ENCODE peak calls at places on chromosomes 4 and X, in nine cellular contexts. Y is IMR-90; F is tibial artery; R is tibial nerve; A is esophagus muscularis mucosa; W is fibroblast of lung; I is cardiac muscle cell; H is spleen; L is CD8-positive, alpha-beta T cell. P is an unnamed sample. For H3K9me3, the result is how much of the 10 kb centered on the place peaks cover.

GRCh38 chrX:317424-318067 is 1.1 kb downstream of the GTPBP6 start:
- DNase-seq in L (no peak), H (no peak), I (no peak), Y (no peak), W (no peak), F (no peak), R (no peak), A (no peak), P (no peak)

GRCh38 chrX:41666251-41666650 is 22.5 kb upstream of the GPR34 start:
- DNase-seq in L (no peak), W (peak), A (no peak), I (no peak), H (no peak), F (peak), R (no peak), Y (peak), P (no peak)

GRCh38 chr4:1766336-1767057 is 26.6 kb upstream of the FGFR3 start:
- DNase-seq in A (no peak), H (no peak), I (peak), W (no peak), F (no peak), R (no peak), Y (no peak), L (no peak), P (peak)

GRCh38 chr4:61462451-61463326 is 262.6 kb downstream of the ADGRL3 start:
- DNase-seq in W (peak), Y (peak), R (no peak), L (no peak), A (no peak), H (no peak), F (no peak), I (no peak), P (no peak)

GRCh38 chrX:40155617-40156471 is 58.1 kb upstream of the BCOR start:
- DNase-seq in H (no peak), Y (no peak), F (no peak), W (no peak), A (no peak), R (no peak), I (no peak), L (no peak), P (peak)

GRCh38 chrX:4661771-4662170 is 948.3 kb upstream of the PRKX start:
- DNase-seq in I (no peak), F (no peak), L (no peak), Y (no peak), R (no peak), H (no peak), A (no peak), W (no peak), P (no peak)

GRCh38 chr4:106172846-106173245 is 143.2 kb downstream of the TBCK start:
- DNase-seq in L (no peak), W (no peak), A (no peak), Y (no peak), R (no peak), F (no peak), I (no peak), H (no peak), P (no peak)

GRCh38 chr4:74376888-74377483 is 12.0 kb downstream of the EREG start:
- DNase-seq in W (peak), Y (peak), L (no peak), H (no peak), A (no peak), I (peak), R (no peak), F (no peak), P (no peak)

GRCh38 chrX:12197030-12197429 is 58.8 kb downstream of the FRMPD4 start:
- DNase-seq in R (no peak), H (no peak), L (no peak), A (no peak), F (no peak), Y (no peak), W (no peak), I (no peak), P (no peak)

GRCh38 chr4:42519803-42520417 is 122.6 kb downstream of the SHISA3 start:
- DNase-seq in L (peak), Y (peak), F (peak), H (no peak), A (no peak), W (peak), I (peak), R (peak), P (peak)

GRCh38 chr4:160772668-160773067 is 1391.1 kb downstream of the FSTL5 start:
- DNase-seq in I (no peak), Y (no peak), W (peak), F (no peak), L (no peak), H (no peak), R (no peak), A (no peak), P (no peak)

GRCh38 chr4:56743550-56743949 is 62.5 kb upstream of the HOPX start:
- DNase-seq in R (no peak), F (no peak), W (no peak), Y (no peak), H (no peak), I (no peak), L (no peak), A (no peak), P (peak)

GRCh38 chr4:101346312-101346561 is 1.1 kb downstream of the PPP3CA start:
- DNase-seq in I (no peak), A (no peak), L (no peak), H (no peak), W (no peak), Y (no peak), F (no peak), R (no peak), P (no peak)

GRCh38 chr4:138650917-138651564 is 364.5 kb upstream of the NOCT start:
- DNase-seq in Y (peak), I (no peak), W (peak), F (no peak), A (peak), L (no peak), R (no peak), H (no peak), P (no peak)

GRCh38 chrX:24657671-24658410 is 10.7 kb upstream of the PCYT1B start:
- DNase-seq in Y (no peak), R (no peak), H (no peak), A (no peak), I (no peak), F (no peak), L (no peak), W (no peak), P (no peak)

GRCh38 chr4:36341936-36342335 is 60.5 kb downstream of the DTHD1 start:
- DNase-seq in W (no peak), H (no peak), R (no peak), Y (no peak), A (no peak), I (no peak), F (no peak), L (no peak), P (no peak)

GRCh38 chr4:86118696-86119095 is 241.2 kb downstream of the MAPK10 start:
- DNase-seq in I (no peak), W (no peak), L (no peak), F (no peak), R (no peak), Y (no peak), A (no peak), H (no peak), P (no peak)

GRCh38 chr4:46993075-46994006 is at the start of gene GABRA4:
- DNase-seq in W (peak), R (no peak), A (no peak), H (no peak), Y (no peak), L (no peak), F (no peak), I (peak), P (peak)

GRCh38 chr4:151415978-151416377 is 7.0 kb downstream of the FHIP1A start:
- DNase-seq in H (no peak), F (no peak), W (peak), A (no peak), I (no peak), Y (peak), L (no peak), R (no peak), P (no peak)

GRCh38 chr4:169975837-169976796 is 50.1 kb downstream of the MFAP3L start:
- DNase-seq in F (no peak), W (no peak), H (no peak), L (no peak), Y (no peak), I (no peak), R (no peak), A (no peak), P (peak)

GRCh38 chr4:898869-899555 is 33.1 kb downstream of the GAK start:
- DNase-seq in I (no peak), F (no peak), A (no peak), L (no peak), Y (no peak), W (no peak), R (no peak), H (no peak), P (no peak)

GRCh38 chr4:5122114-5122513 is 70.8 kb downstream of the STK32B start:
- DNase-seq in F (no peak), L (no peak), Y (no peak), I (no peak), W (no peak), R (no peak), A (no peak), H (no peak), P (no peak)

GRCh38 chrX:139079789-139080188 is 368.3 kb upstream of the FGF13 start:
- DNase-seq in A (no peak), L (no peak), F (no peak), H (no peak), R (no peak), W (no peak), I (no peak), Y (no peak), P (no peak)

GRCh38 chr4:169417629-169418282 is 147.0 kb upstream of the SH3RF1 start:
- DNase-seq in L (no peak), R (no peak), A (no peak), H (no peak), I (no peak), Y (no peak), F (no peak), W (peak), P (no peak)

GRCh38 chr4:150943831-150944230 is 71.3 kb downstream of the LRBA start:
- DNase-seq in A (no peak), I (no peak), F (no peak), Y (no peak), H (no peak), R (no peak), L (no peak), W (no peak), P (no peak)

GRCh38 chr4:25977397-25978170 is 63.6 kb downstream of the SMIM20 start:
- DNase-seq in I (no peak), R (no peak), H (no peak), L (no peak), F (no peak), W (no peak), Y (no peak), A (no peak), P (no peak)

GRCh38 chr4:144611850-144612249 is 34.1 kb upstream of the HHIP start:
- DNase-seq in R (no peak), W (no peak), H (no peak), A (no peak), Y (peak), L (no peak), I (peak), F (no peak), P (peak)

GRCh38 chr4:45638641-45639040 is 485.2 kb downstream of the GABRG1 start:
- DNase-seq in A (no peak), R (no peak), L (no peak), W (no peak), F (no peak), Y (no peak), I (no peak), H (no peak), P (peak)

GRCh38 chr4:110184791-110185155 is 13.6 kb downstream of the ELOVL6 start:
- DNase-seq in W (no peak), R (no peak), I (no peak), A (no peak), Y (no peak), L (no peak), F (no peak), H (no peak), P (no peak)

GRCh38 chrX:130789793-130790192 is 113.2 kb downstream of the ENOX2 start:
- DNase-seq in W (no peak), H (no peak), R (no peak), Y (no peak), A (no peak), F (no peak), L (no peak), I (no peak), P (no peak)

GRCh38 chr4:141465151-141465550 is 171.2 kb upstream of the IL15 start:
- DNase-seq in Y (no peak), L (no peak), W (no peak), F (no peak), A (no peak), I (no peak), R (no peak), H (no peak), P (no peak)

GRCh38 chr4:168384437-168385141 is 66.0 kb upstream of the DDX60 start:
- DNase-seq in H (no peak), A (no peak), F (no peak), L (no peak), R (no peak), Y (peak), W (peak), I (no peak), P (no peak)

GRCh38 chrX:18574591-18574990 is 97.3 kb downstream of the RS1 start:
- DNase-seq in A (no peak), I (no peak), F (peak), W (peak), H (no peak), L (no peak), R (peak), Y (peak), P (peak)

GRCh38 chr4:81003549-81004240 is 26.8 kb upstream of the BMP3 start:
- DNase-seq in W (no peak), Y (no peak), L (no peak), H (no peak), I (no peak), A (no peak), R (no peak), F (no peak), P (no peak)

GRCh38 chrX:10619311-10620015 is 922 bp downstream of the MID1 start:
- DNase-seq in I (peak), F (peak), Y (no peak), R (no peak), W (peak), L (no peak), A (no peak), H (no peak), P (no peak)

GRCh38 chr4:54838301-54838700 is 180.5 kb downstream of the KIT start:
- DNase-seq in I (no peak), R (no peak), A (no peak), L (no peak), W (no peak), F (no peak), H (no peak), Y (no peak), P (no peak)

GRCh38 chr4:148116971-148117370 is 325.2 kb downstream of the NR3C2 start:
- DNase-seq in H (no peak), L (no peak), A (no peak), R (no peak), Y (no peak), I (no peak), W (no peak), F (no peak), P (no peak)

GRCh38 chrX:108186811-108187210 is 95.2 kb downstream of the ATG4A start:
- DNase-seq in L (no peak), F (no peak), R (no peak), I (no peak), W (peak), A (no peak), Y (peak), H (no peak), P (no peak)

DNA sequence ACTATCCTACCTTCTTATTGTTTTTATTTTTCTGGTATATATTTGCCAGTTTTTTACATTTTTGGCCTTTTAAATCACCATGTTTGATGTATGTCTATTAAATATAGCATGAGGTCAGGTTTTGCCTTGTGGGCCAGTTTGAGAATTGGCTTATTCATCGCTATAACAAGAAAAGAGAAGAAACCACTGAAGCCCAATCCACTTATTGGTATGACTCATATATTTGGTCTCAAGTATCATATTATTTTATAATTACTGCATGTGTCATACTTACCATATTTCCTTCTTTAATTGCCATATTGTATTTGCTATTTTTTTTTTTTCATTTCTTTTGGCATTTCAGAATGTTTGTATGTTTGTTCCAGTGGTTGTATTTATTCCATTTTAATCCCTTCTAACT is 99.3 kb downstream of the IRF2 start:
- DNase-seq in R (no peak), W (peak), L (no peak), A (no peak), I (no peak), F (no peak), Y (peak), H (no peak), P (no peak)
- H3K9me3 ChIP-seq in R (under half), W (under half), L (under half), A (under half), I (under half), F (under half), Y (under half), H (under half), P (under half)

DNA sequence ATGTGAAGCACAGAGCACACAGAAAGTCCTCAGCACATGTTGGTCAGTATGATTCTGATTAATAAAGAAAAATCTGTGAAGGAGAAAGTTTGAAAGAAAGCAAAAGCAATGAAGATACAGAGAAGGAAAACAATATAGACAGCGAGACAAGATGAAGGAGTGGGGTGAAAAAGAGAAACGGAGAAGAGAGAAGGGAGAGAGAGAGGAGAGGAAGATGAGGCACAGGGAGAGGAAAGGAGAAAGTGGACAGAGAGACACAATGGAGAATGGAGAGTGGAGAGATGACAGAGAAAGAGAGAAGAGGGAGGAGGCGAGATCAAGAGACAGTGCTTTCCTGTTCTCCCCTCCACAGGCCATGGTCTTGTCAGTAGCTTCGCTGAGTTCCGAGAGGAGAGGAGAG is 3.9 kb upstream of the KCND1 start:
- DNase-seq in R (no peak), H (no peak), A (no peak), L (no peak), Y (no peak), I (no peak), W (no peak), F (no peak), P (no peak)
- TF ChIP-seq CTCF in R (no peak), H (no peak), A (no peak), L (no peak), Y (no peak), I (no peak), W (no peak), F (no peak), P (no peak)

GRCh38 chr4:16213107-16213506 is 13.2 kb downstream of the TAPT1 start:
- DNase-seq in R (no peak), F (no peak), H (no peak), L (no peak), Y (peak), A (no peak), I (no peak), W (no peak), P (no peak)
- H3K4me3 ChIP-seq in R (no peak), F (no peak), H (no peak), L (no peak), Y (no peak), A (no peak), I (no peak), W (no peak), P (no peak)

DNA sequence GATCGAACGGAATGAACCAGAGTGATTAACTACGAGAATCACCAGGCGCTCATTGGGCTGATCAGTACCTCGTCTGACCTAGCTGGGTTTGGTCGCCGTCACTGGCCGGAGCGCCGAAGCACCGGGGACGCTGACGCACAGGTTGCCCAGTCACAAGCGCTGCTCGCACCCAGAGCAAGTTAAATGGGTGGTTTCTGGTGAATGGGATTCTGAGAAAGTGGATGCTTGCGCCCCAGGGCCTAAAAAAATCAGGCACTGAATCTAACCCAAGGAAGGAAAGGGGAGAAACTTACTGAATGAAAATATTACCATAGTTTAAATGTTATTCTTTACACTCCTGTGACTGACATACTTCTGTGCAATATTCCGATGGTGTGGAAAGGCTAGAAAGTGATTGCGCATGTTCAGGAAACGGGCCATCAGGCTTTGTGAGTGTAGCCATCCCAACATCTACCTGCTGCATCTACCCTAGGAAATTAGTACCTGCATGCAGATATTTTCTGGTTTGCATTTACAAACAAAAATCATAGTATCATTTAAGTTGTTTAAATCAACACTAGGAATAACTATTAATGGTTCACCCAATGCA is 792 bp upstream of the ABCG2 start:
- DNase-seq in W (peak), H (no peak), I (no peak), A (no peak), Y (no peak), L (no peak), R (no peak), F (no peak), P (no peak)
- H3K9me3 ChIP-seq in W (under half), H (under half), I (under half), A (under half), Y (under half), L (under half), R (under half), F (under half), P (under half)

GRCh38 chrX:84909151-84909550 is 94.5 kb upstream of the APOOL start:
- DNase-seq in Y (no peak), I (no peak), R (no peak), A (no peak), L (no peak), H (no peak), F (no peak), W (no peak), P (no peak)

DNA sequence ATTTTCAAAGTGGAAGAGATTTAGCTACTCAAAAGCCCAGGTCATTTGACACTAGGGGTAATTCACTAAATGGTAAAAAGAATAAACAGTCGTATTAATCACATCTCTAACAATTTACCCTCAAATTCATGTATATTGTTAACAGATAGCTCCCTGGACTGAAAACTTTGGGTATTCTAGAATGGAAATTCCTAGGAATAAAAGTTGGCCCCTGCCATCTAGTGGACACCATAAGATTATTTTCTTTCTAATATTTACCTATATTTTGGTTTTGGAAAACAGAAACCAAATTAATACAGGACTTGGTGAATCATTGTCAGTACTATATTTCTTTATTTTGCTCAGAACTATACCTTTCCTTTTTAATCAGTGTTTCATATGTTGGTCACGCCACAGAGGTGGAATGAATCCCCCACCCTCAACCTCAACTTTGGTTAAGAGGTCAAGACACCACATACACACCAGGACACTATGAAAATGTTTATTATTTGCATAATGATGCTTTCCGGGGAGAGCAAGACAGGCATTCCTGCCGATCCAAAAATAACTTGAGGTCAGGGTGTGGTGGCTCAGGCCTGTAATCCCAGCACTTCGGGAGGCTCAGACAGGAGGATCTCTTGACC is 96.2 kb upstream of the APOOL start:
- DNase-seq in I (peak), H (no peak), F (no peak), W (peak), R (no peak), Y (peak), A (no peak), L (no peak), P (no peak)
- TF ChIP-seq CTCF in I (no peak), H (no peak), F (peak), W (no peak), R (no peak), Y (peak), A (no peak), L (no peak), P (no peak)

P was measured in WERI-Rb-1.